ENCODE peak calls at places on chromosomes 7 and 10, in seven cellular contexts. One of them, this sample, is unnamed.

GRCh38 chr7:116683786-116684185 is 11.8 kb downstream of the MET start:
- DNase-seq in cardiac muscle cell: no peak
- DNase-seq in EL: no peak
- DNase-seq in left cardiac atrium: no peak
- DNase-seq in AG04450: no peak
- DNase-seq in amniotic stem cell: no peak
- DNase-seq in GM06990: peak
- DNase-seq in this sample: no peak

GRCh38 chr10:124349231-124349992 is 69.3 kb downstream of the OAT start:
- DNase-seq in cardiac muscle cell: no peak
- DNase-seq in EL: no peak
- DNase-seq in left cardiac atrium: no peak
- DNase-seq in AG04450: no peak
- DNase-seq in amniotic stem cell: no peak
- DNase-seq in GM06990: no peak
- DNase-seq in this sample: no peak

GRCh38 chr10:12703813-12704212 is 297.7 kb downstream of the CCDC3 start:
- DNase-seq in cardiac muscle cell: no peak
- DNase-seq in EL: peak
- DNase-seq in left cardiac atrium: no peak
- DNase-seq in AG04450: peak
- DNase-seq in amniotic stem cell: peak
- DNase-seq in GM06990: no peak
- DNase-seq in this sample: no peak

GRCh38 chr10:124722812-124723783 is 21.1 kb downstream of the FAM53B start:
- DNase-seq in cardiac muscle cell: no peak
- DNase-seq in EL: no peak
- DNase-seq in left cardiac atrium: peak
- DNase-seq in AG04450: no peak
- DNase-seq in amniotic stem cell: no peak
- DNase-seq in GM06990: peak
- DNase-seq in this sample: peak

GRCh38 chr7:152231089-152231488 is 204.7 kb downstream of the KMT2C start:
- DNase-seq in cardiac muscle cell: no peak
- DNase-seq in EL: no peak
- DNase-seq in left cardiac atrium: no peak
- DNase-seq in AG04450: no peak
- DNase-seq in amniotic stem cell: no peak
- DNase-seq in GM06990: no peak
- DNase-seq in this sample: no peak

GRCh38 chr10:71040326-71040725 is 152.0 kb upstream of the PCBD1 start:
- DNase-seq in cardiac muscle cell: no peak
- DNase-seq in EL: no peak
- DNase-seq in left cardiac atrium: no peak
- DNase-seq in AG04450: no peak
- DNase-seq in amniotic stem cell: no peak
- DNase-seq in GM06990: no peak
- DNase-seq in this sample: no peak

GRCh38 chr10:50510517-50511473 is 113.0 kb downstream of the SGMS1 start:
- DNase-seq in cardiac muscle cell: no peak
- DNase-seq in EL: no peak
- DNase-seq in left cardiac atrium: no peak
- DNase-seq in AG04450: no peak
- DNase-seq in amniotic stem cell: no peak
- DNase-seq in GM06990: no peak
- DNase-seq in this sample: no peak

GRCh38 chr7:875476-876076 is 778 bp upstream of the GET4 start:
- DNase-seq in cardiac muscle cell: no peak
- DNase-seq in EL: no peak
- DNase-seq in left cardiac atrium: no peak
- DNase-seq in AG04450: no peak
- DNase-seq in amniotic stem cell: no peak
- DNase-seq in GM06990: no peak
- DNase-seq in this sample: no peak

GRCh38 chr10:133257489-133258065 is 19.1 kb downstream of the ADAM8 start:
- DNase-seq in cardiac muscle cell: peak
- DNase-seq in EL: no peak
- DNase-seq in left cardiac atrium: peak
- DNase-seq in AG04450: no peak
- DNase-seq in amniotic stem cell: no peak
- DNase-seq in GM06990: peak
- DNase-seq in this sample: no peak

GRCh38 chr7:15352807-15353206 is 209.0 kb downstream of the AGMO start:
- DNase-seq in cardiac muscle cell: no peak
- DNase-seq in EL: peak
- DNase-seq in left cardiac atrium: no peak
- DNase-seq in AG04450: no peak
- DNase-seq in amniotic stem cell: no peak
- DNase-seq in GM06990: no peak
- DNase-seq in this sample: no peak

GRCh38 chr7:86926732-86927131 is 132.7 kb downstream of the ELAPOR2 start:
- DNase-seq in cardiac muscle cell: peak
- DNase-seq in EL: peak
- DNase-seq in left cardiac atrium: no peak
- DNase-seq in AG04450: no peak
- DNase-seq in amniotic stem cell: peak
- DNase-seq in GM06990: no peak
- DNase-seq in this sample: peak

GRCh38 chr10:75245354-75246001 is 9.7 kb upstream of the COMTD1 start:
- DNase-seq in cardiac muscle cell: no peak
- DNase-seq in EL: no peak
- DNase-seq in left cardiac atrium: no peak
- DNase-seq in AG04450: no peak
- DNase-seq in amniotic stem cell: no peak
- DNase-seq in GM06990: no peak
- DNase-seq in this sample: no peak

GRCh38 chr10:32149257-32149955 is 93.2 kb upstream of the KIF5B start:
- DNase-seq in cardiac muscle cell: no peak
- DNase-seq in EL: peak
- DNase-seq in left cardiac atrium: peak
- DNase-seq in AG04450: peak
- DNase-seq in amniotic stem cell: peak
- DNase-seq in GM06990: peak
- DNase-seq in this sample: no peak

GRCh38 chr7:32533313-32534024 is 38.2 kb downstream of the AVL9 start:
- DNase-seq in cardiac muscle cell: no peak
- DNase-seq in EL: no peak
- DNase-seq in left cardiac atrium: no peak
- DNase-seq in AG04450: no peak
- DNase-seq in amniotic stem cell: no peak
- DNase-seq in GM06990: no peak
- DNase-seq in this sample: no peak

GRCh38 chr7:74355091-74355490 is 65.9 kb downstream of the CLIP2 start:
- DNase-seq in cardiac muscle cell: no peak
- DNase-seq in EL: peak
- DNase-seq in left cardiac atrium: peak
- DNase-seq in AG04450: peak
- DNase-seq in amniotic stem cell: peak
- DNase-seq in GM06990: no peak
- DNase-seq in this sample: no peak

GRCh38 chr10:43355749-43356371 is 15.6 kb upstream of the FXYD4 start:
- DNase-seq in cardiac muscle cell: no peak
- DNase-seq in EL: peak
- DNase-seq in left cardiac atrium: no peak
- DNase-seq in AG04450: no peak
- DNase-seq in amniotic stem cell: no peak
- DNase-seq in GM06990: no peak
- DNase-seq in this sample: no peak

GRCh38 chr10:52004342-52004949 is 305.1 kb upstream of the CSTF2T start:
- DNase-seq in cardiac muscle cell: peak
- DNase-seq in EL: peak
- DNase-seq in left cardiac atrium: no peak
- DNase-seq in AG04450: peak
- DNase-seq in amniotic stem cell: no peak
- DNase-seq in GM06990: no peak
- DNase-seq in this sample: no peak

GRCh38 chr7:90625562-90625961 is 29.4 kb downstream of the CDK14 start:
- DNase-seq in cardiac muscle cell: peak
- DNase-seq in EL: peak
- DNase-seq in left cardiac atrium: peak
- DNase-seq in AG04450: peak
- DNase-seq in amniotic stem cell: no peak
- DNase-seq in GM06990: no peak
- DNase-seq in this sample: no peak

GRCh38 chr10:15879058-15879457 is 18.8 kb upstream of the MINDY3 start:
- DNase-seq in cardiac muscle cell: peak
- DNase-seq in EL: peak
- DNase-seq in left cardiac atrium: no peak
- DNase-seq in AG04450: no peak
- DNase-seq in amniotic stem cell: peak
- DNase-seq in GM06990: no peak
- DNase-seq in this sample: no peak

GRCh38 chr10:116158036-116158435 is 115.0 kb downstream of the GFRA1 start:
- DNase-seq in cardiac muscle cell: no peak
- DNase-seq in EL: no peak
- DNase-seq in left cardiac atrium: no peak
- DNase-seq in AG04450: no peak
- DNase-seq in amniotic stem cell: no peak
- DNase-seq in GM06990: no peak
- DNase-seq in this sample: no peak

GRCh38 chr7:139777304-139777890 is 401 bp downstream of the HIPK2 start:
- DNase-seq in cardiac muscle cell: peak
- DNase-seq in EL: peak
- DNase-seq in left cardiac atrium: peak
- DNase-seq in AG04450: no peak
- DNase-seq in amniotic stem cell: no peak
- DNase-seq in GM06990: peak
- DNase-seq in this sample: no peak

GRCh38 chr7:5234852-5235831 is 45.1 kb downstream of the WIPI2 start:
- DNase-seq in cardiac muscle cell: no peak
- DNase-seq in EL: peak
- DNase-seq in left cardiac atrium: no peak
- DNase-seq in AG04450: no peak
- DNase-seq in amniotic stem cell: no peak
- DNase-seq in GM06990: peak
- DNase-seq in this sample: no peak

GRCh38 chr10:95391570-95392249 is 100.9 kb upstream of the PDLIM1 start:
- DNase-seq in cardiac muscle cell: peak
- DNase-seq in EL: peak
- DNase-seq in left cardiac atrium: no peak
- DNase-seq in AG04450: peak
- DNase-seq in amniotic stem cell: no peak
- DNase-seq in GM06990: no peak
- DNase-seq in this sample: no peak

GRCh38 chr7:115038158-115038557 is 116.3 kb downstream of the MDFIC start:
- DNase-seq in cardiac muscle cell: no peak
- DNase-seq in EL: no peak
- DNase-seq in left cardiac atrium: no peak
- DNase-seq in AG04450: no peak
- DNase-seq in amniotic stem cell: no peak
- DNase-seq in GM06990: no peak
- DNase-seq in this sample: no peak

GRCh38 chr7:82284936-82285519 is 158.5 kb downstream of the CACNA2D1 start:
- DNase-seq in cardiac muscle cell: no peak
- DNase-seq in EL: no peak
- DNase-seq in left cardiac atrium: no peak
- DNase-seq in AG04450: no peak
- DNase-seq in amniotic stem cell: no peak
- DNase-seq in GM06990: no peak
- DNase-seq in this sample: no peak

GRCh38 chr7:69703099-69703498 is 104.8 kb downstream of the AUTS2 start:
- DNase-seq in cardiac muscle cell: no peak
- DNase-seq in EL: no peak
- DNase-seq in left cardiac atrium: no peak
- DNase-seq in AG04450: no peak
- DNase-seq in amniotic stem cell: no peak
- DNase-seq in GM06990: no peak
- DNase-seq in this sample: no peak

GRCh38 chr7:4103352-4104091 is 578.6 kb upstream of the FOXK1 start:
- DNase-seq in cardiac muscle cell: no peak
- DNase-seq in EL: no peak
- DNase-seq in left cardiac atrium: no peak
- DNase-seq in AG04450: no peak
- DNase-seq in amniotic stem cell: no peak
- DNase-seq in GM06990: no peak
- DNase-seq in this sample: no peak

GRCh38 chr7:47444376-47445098 is 137.4 kb downstream of the TNS3 start:
- DNase-seq in cardiac muscle cell: peak
- DNase-seq in EL: peak
- DNase-seq in left cardiac atrium: no peak
- DNase-seq in AG04450: no peak
- DNase-seq in amniotic stem cell: no peak
- DNase-seq in GM06990: no peak
- DNase-seq in this sample: no peak

GRCh38 chr10:44906476-44906875 is 4.7 kb upstream of the TMEM72 start:
- DNase-seq in cardiac muscle cell: no peak
- DNase-seq in EL: no peak
- DNase-seq in left cardiac atrium: no peak
- DNase-seq in AG04450: no peak
- DNase-seq in amniotic stem cell: no peak
- DNase-seq in GM06990: no peak
- DNase-seq in this sample: no peak

GRCh38 chr7:114818501-114818900 is 103.4 kb upstream of the MDFIC start:
- DNase-seq in cardiac muscle cell: no peak
- DNase-seq in EL: peak
- DNase-seq in left cardiac atrium: no peak
- DNase-seq in AG04450: no peak
- DNase-seq in amniotic stem cell: no peak
- DNase-seq in GM06990: no peak
- DNase-seq in this sample: no peak

GRCh38 chr7:53350241-53350640 is 314.8 kb downstream of the POM121L12 start:
- DNase-seq in cardiac muscle cell: peak
- DNase-seq in EL: no peak
- DNase-seq in left cardiac atrium: no peak
- DNase-seq in AG04450: no peak
- DNase-seq in amniotic stem cell: no peak
- DNase-seq in GM06990: no peak
- DNase-seq in this sample: no peak

GRCh38 chr7:75727881-75728592 is 10.7 kb downstream of the HIP1 start:
- DNase-seq in cardiac muscle cell: no peak
- DNase-seq in EL: peak
- DNase-seq in left cardiac atrium: peak
- DNase-seq in AG04450: no peak
- DNase-seq in amniotic stem cell: no peak
- DNase-seq in GM06990: no peak
- DNase-seq in this sample: peak

GRCh38 chr7:70040971-70041766 is 442.9 kb downstream of the AUTS2 start:
- DNase-seq in cardiac muscle cell: peak
- DNase-seq in EL: no peak
- DNase-seq in left cardiac atrium: no peak
- DNase-seq in AG04450: no peak
- DNase-seq in amniotic stem cell: peak
- DNase-seq in GM06990: no peak
- DNase-seq in this sample: no peak

GRCh38 chr7:108382932-108383331 is 73.3 kb downstream of the NRCAM start:
- DNase-seq in cardiac muscle cell: no peak
- DNase-seq in EL: no peak
- DNase-seq in left cardiac atrium: no peak
- DNase-seq in AG04450: no peak
- DNase-seq in amniotic stem cell: no peak
- DNase-seq in GM06990: no peak
- DNase-seq in this sample: no peak

GRCh38 chr10:112389147-112389822 is 15.4 kb downstream of the ACSL5 start:
- DNase-seq in cardiac muscle cell: peak
- DNase-seq in EL: peak
- DNase-seq in left cardiac atrium: peak
- DNase-seq in AG04450: no peak
- DNase-seq in amniotic stem cell: no peak
- DNase-seq in GM06990: peak
- DNase-seq in this sample: no peak

GRCh38 chr10:102421645-102422585 is 1.3 kb downstream of the FBXL15 start:
- DNase-seq in cardiac muscle cell: peak
- DNase-seq in EL: no peak
- DNase-seq in left cardiac atrium: no peak
- DNase-seq in AG04450: no peak
- DNase-seq in amniotic stem cell: no peak
- DNase-seq in GM06990: no peak
- DNase-seq in this sample: no peak

GRCh38 chr7:94955807-94956206 is 48.4 kb downstream of the PPP1R9A start:
- DNase-seq in cardiac muscle cell: no peak
- DNase-seq in EL: no peak
- DNase-seq in left cardiac atrium: no peak
- DNase-seq in AG04450: no peak
- DNase-seq in amniotic stem cell: no peak
- DNase-seq in GM06990: no peak
- DNase-seq in this sample: no peak

GRCh38 chr7:131354390-131354789 is 26.7 kb downstream of the MKLN1 start:
- DNase-seq in cardiac muscle cell: no peak
- DNase-seq in EL: peak
- DNase-seq in left cardiac atrium: no peak
- DNase-seq in AG04450: no peak
- DNase-seq in amniotic stem cell: no peak
- DNase-seq in GM06990: no peak
- DNase-seq in this sample: no peak

This sample was measured in activated gamma-delta T cell treated with anti-CD3 and anti-CD28 coated beads, Interleukin-2, amount 50 U/mL, for 16 hours.